ENCODE peak calls at places on chromosomes 3 and 15, in eight cellular contexts. C, V, D, F, N, G, R and M are unnamed samples.

GRCh38 chr3:54004351-54004750 is 112.7 kb upstream of the SELENOK start:
- DNase-seq in V (no peak), G (no peak), F (no peak), D (no peak), R (no peak), N (no peak), C (no peak), M (no peak)

GRCh38 chr3:66567066-66567465 is 66.2 kb upstream of the LRIG1 start:
- DNase-seq in G (no peak), V (no peak), C (no peak), R (no peak), F (no peak), N (no peak), D (no peak), M (no peak)

GRCh38 chr15:74833376-74834107 is 7.1 kb downstream of the CPLX3 start:
- DNase-seq in C (no peak), G (no peak), V (no peak), F (no peak), N (no peak), D (no peak), R (no peak), M (no peak)

GRCh38 chr3:58386966-58387365 is 46.7 kb downstream of the PDHB start:
- DNase-seq in F (no peak), V (no peak), D (no peak), G (no peak), N (no peak), R (peak; percentile 27), C (peak; percentile 4), M (no peak)

GRCh38 chr3:76078101-76078500 is 292.8 kb upstream of the ZNF717 start:
- DNase-seq in D (no peak), V (no peak), F (no peak), N (no peak), G (no peak), R (no peak), C (no peak), M (no peak)

GRCh38 chr3:12180218-12180617 is 21.5 kb upstream of the TIMP4 start:
- DNase-seq in D (no peak), F (peak; percentile 43), G (peak; percentile 73), R (peak; percentile 49), N (no peak), V (no peak), C (peak; percentile 63), M (no peak)

GRCh38 chr3:55061619-55062018 is 133.8 kb upstream of the LRTM1 start:
- DNase-seq in G (no peak), R (no peak), D (no peak), C (peak; percentile 24), V (no peak), F (no peak), N (no peak), M (no peak)

GRCh38 chr15:39466428-39466827 is 114.5 kb upstream of the THBS1 start:
- DNase-seq in G (peak; percentile 75), N (no peak), R (peak; percentile 80), F (peak; percentile 44), V (no peak), C (no peak), D (no peak), M (no peak)

GRCh38 chr3:188043891-188044290 is 110.1 kb upstream of the LPP start:
- DNase-seq in C (no peak), V (no peak), D (peak; percentile 19), G (no peak), N (no peak), R (no peak), F (no peak), M (no peak)

GRCh38 chr3:61541694-61542093 is 19.7 kb upstream of the PTPRG start:
- DNase-seq in G (no peak), N (no peak), C (no peak), D (no peak), F (no peak), R (no peak), V (no peak), M (no peak)

GRCh38 chr3:187713504-187713903 is 11.1 kb upstream of the RTP2 start:
- DNase-seq in V (peak; percentile 22), C (peak; percentile 42), R (no peak), F (no peak), G (no peak), D (peak; percentile 48), N (no peak), M (no peak)

DNA sequence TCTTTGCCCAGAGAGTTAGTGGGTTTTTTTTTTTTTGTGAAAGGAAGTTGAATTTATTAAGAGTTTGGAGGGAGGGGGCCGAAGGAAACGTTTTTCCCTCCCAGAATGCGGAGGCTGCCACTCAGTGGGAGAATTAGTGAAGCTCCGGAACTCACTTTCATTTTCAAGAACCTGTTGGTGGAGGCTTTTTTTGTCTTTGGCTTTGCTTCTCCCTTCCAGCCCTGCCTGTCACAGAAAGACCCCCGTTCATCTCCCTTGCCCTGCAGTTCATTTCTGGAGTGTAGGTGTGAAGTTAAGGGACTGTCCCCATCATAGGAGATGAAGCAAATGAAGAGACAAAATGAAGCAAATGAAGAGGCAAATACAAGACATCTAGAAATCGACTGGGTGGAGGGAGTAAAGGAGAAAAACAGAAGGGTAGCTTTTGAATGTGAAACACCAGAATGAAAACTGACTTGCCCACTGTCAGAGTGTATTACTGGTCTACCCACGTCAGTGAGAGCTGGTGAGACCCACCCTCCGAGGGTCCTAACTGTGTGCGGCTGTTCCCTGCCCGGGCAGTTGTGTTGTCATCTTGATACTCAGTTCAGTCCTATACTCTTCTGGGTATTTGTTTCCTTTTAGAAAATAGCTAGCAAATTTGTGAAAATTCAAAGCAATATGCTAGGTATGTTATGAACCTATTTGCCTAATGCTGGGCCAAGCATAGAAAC is 91.5 kb downstream of the ITPR1 start:
- DNase-seq in D (peak; percentile 35), F (peak; percentile 59), G (no peak), R (no peak), C (peak; percentile 19), V (no peak), N (no peak), M (no peak)
- TF ChIP-seq CTCF in D (no peak), F (no peak), G (peak; percentile 25), R (peak; percentile 50), C (peak; percentile 39), V (peak; percentile 58), N (no peak), M (no peak)

GRCh38 chr3:47431225-47431624 is 44.5 kb downstream of the SCAP start:
- DNase-seq in N (no peak), D (no peak), C (no peak), F (no peak), G (no peak), V (no peak), R (no peak), M (no peak)

GRCh38 chr3:47429476-47430270 is 46.1 kb downstream of the SCAP start:
- DNase-seq in G (peak; percentile 1), V (no peak), C (no peak), D (no peak), N (no peak), R (no peak), F (no peak), M (no peak)

GRCh38 chr3:47432673-47433072 is 43.1 kb downstream of the SCAP start:
- DNase-seq in F (no peak), N (no peak), V (no peak), D (no peak), C (no peak), G (no peak), R (no peak), M (no peak)

GRCh38 chr3:47428585-47429145 is 47.1 kb downstream of the SCAP start:
- DNase-seq in C (no peak), D (no peak), V (no peak), G (peak; percentile 4), N (no peak), F (no peak), R (no peak), M (no peak)

GRCh38 chr3:47430606-47431005 is 45.1 kb downstream of the SCAP start:
- DNase-seq in D (no peak), F (no peak), C (no peak), N (no peak), R (no peak), G (peak; percentile 38), V (no peak), M (no peak)
- TF ChIP-seq CTCF in D (no peak), F (no peak), C (no peak), N (no peak), R (no peak), G (no peak), V (no peak), M (no peak)

GRCh38 chr3:189787191-189787590 is 156.0 kb downstream of the TP63 start:
- DNase-seq in R (no peak), C (no peak), V (no peak), D (no peak), G (no peak), N (no peak), F (no peak), M (no peak)

GRCh38 chr3:189790658-189791057 is 159.5 kb downstream of the TP63 start:
- DNase-seq in D (peak; percentile 17), R (no peak), V (no peak), F (no peak), N (no peak), G (no peak), C (peak; percentile 48), M (no peak)

GRCh38 chr3:189787622-189788021 is 156.4 kb downstream of the TP63 start:
- DNase-seq in G (no peak), C (peak; percentile 53), D (no peak), N (no peak), V (no peak), F (no peak), R (no peak), M (no peak)

GRCh38 chr3:189789432-189789831 is 158.2 kb downstream of the TP63 start:
- DNase-seq in R (no peak), C (peak; percentile 89), D (no peak), F (no peak), V (no peak), G (no peak), N (no peak), M (no peak)

GRCh38 chr3:189786479-189787064 is 155.4 kb downstream of the TP63 start:
- DNase-seq in C (no peak), D (no peak), R (no peak), F (no peak), G (no peak), V (no peak), N (no peak), M (no peak)
- TF ChIP-seq CTCF in C (no peak), D (no peak), R (no peak), F (no peak), G (no peak), V (no peak), N (no peak), M (peak; percentile 47)

GRCh38 chr3:17983106-17983505 is 240.7 kb upstream of the TBC1D5 start:
- DNase-seq in D (no peak), G (no peak), F (no peak), R (no peak), C (no peak), V (no peak), N (no peak), M (no peak)

GRCh38 chr3:17974206-17974841 is 231.9 kb upstream of the TBC1D5 start:
- DNase-seq in N (no peak), D (no peak), V (no peak), G (no peak), C (no peak), R (no peak), F (no peak), M (no peak)

GRCh38 chr3:17979911-17980310 is 237.5 kb upstream of the TBC1D5 start:
- DNase-seq in C (no peak), R (no peak), D (no peak), N (no peak), F (no peak), G (no peak), V (no peak), M (no peak)

GRCh38 chr3:17982211-17982880 is 239.9 kb upstream of the TBC1D5 start:
- DNase-seq in C (no peak), N (no peak), R (no peak), G (no peak), V (no peak), F (no peak), D (no peak), M (no peak)

GRCh38 chr3:17979248-17979647 is 236.8 kb upstream of the TBC1D5 start:
- DNase-seq in D (no peak), V (no peak), R (no peak), G (no peak), F (no peak), C (no peak), N (no peak), M (no peak)
- TF ChIP-seq CTCF in D (no peak), V (peak; percentile 31), R (peak; percentile 15), G (no peak), F (no peak), C (peak; percentile 31), N (no peak), M (no peak)